ENCODE peak calls at places on chromosomes 4 and X, in ten cellular contexts. M is AG10803; G is CD4-positive, alpha-beta memory T cell; Q is midbrain; D is ascending aorta; H is stimulated activated CD4-positive, alpha-beta T cell treated with anti-CD3 and anti-CD28 coated beads, TNF-alpha, amount 100 ng/mL, for 48 hours; U is NCI-H1092; R is endothelial cell; Z is thoracic aorta; A is HEK293T. O is an unnamed sample.

GRCh38 chr4:139299536-139299935 is 1.8 kb upstream of the NAA15 start:
- DNase-seq in D (no peak), U (no peak), A (no peak), M (no peak), G (no peak), Z (no peak), R (no peak), H (no peak), Q (no peak), O (no peak)

GRCh38 chrX:72100824-72101351 is 30.8 kb downstream of the RTL5 start:
- DNase-seq in G (peak), D (no peak), Z (no peak), U (no peak), A (no peak), H (peak), R (no peak), Q (no peak), M (peak), O (no peak)

GRCh38 chrX:54812306-54812705 is 4.8 kb downstream of the MAGED2 start:
- DNase-seq in A (no peak), Q (no peak), Z (no peak), G (no peak), M (no peak), D (no peak), U (no peak), R (no peak), H (no peak), O (no peak)

GRCh38 chr4:845836-846251 is 19.9 kb upstream of the CPLX1 start:
- DNase-seq in G (no peak), U (no peak), D (no peak), R (no peak), M (peak), A (no peak), Q (no peak), H (no peak), Z (no peak), O (no peak)

GRCh38 chrX:22060451-22060940 is 28.4 kb downstream of the PHEX start:
- DNase-seq in H (no peak), R (no peak), Q (no peak), U (no peak), A (no peak), M (peak), D (no peak), Z (no peak), G (no peak), O (no peak)

GRCh38 chr4:183354213-183354612 is 32.0 kb upstream of the CLDN24 start:
- DNase-seq in G (no peak), R (no peak), M (no peak), H (no peak), A (peak), D (peak), U (no peak), Q (no peak), Z (no peak), O (no peak)

GRCh38 chr4:176002007-176002623 is 63.5 kb upstream of the WDR17 start:
- DNase-seq in M (peak), G (no peak), D (peak), U (peak), R (peak), H (no peak), A (peak), Q (peak), Z (no peak), O (no peak)

GRCh38 chr4:133802741-133803140 is 398.8 kb downstream of the PABPC4L start:
- DNase-seq in M (no peak), A (no peak), D (no peak), Q (no peak), U (no peak), R (no peak), H (no peak), Z (no peak), G (no peak), O (no peak)

GRCh38 chr4:78864405-78865024 is 74.7 kb downstream of the PAQR3 start:
- DNase-seq in G (peak), D (no peak), M (peak), Z (no peak), Q (peak), R (peak), A (peak), U (peak), H (no peak), O (no peak)

GRCh38 chrX:41946230-41946629 is 22.9 kb upstream of the CASK start:
- DNase-seq in Q (no peak), G (no peak), H (no peak), M (no peak), Z (no peak), U (no peak), D (no peak), R (no peak), A (no peak), O (no peak)

GRCh38 chr4:142974331-142974730 is 128.2 kb upstream of the INPP4B start:
- DNase-seq in M (no peak), H (no peak), Z (no peak), A (no peak), U (no peak), Q (no peak), D (no peak), G (no peak), R (no peak), O (no peak)

GRCh38 chr4:168540086-168540864 is 43.4 kb downstream of the PALLD start:
- DNase-seq in D (no peak), H (no peak), G (no peak), Z (no peak), R (no peak), U (no peak), M (peak), A (no peak), Q (no peak), O (no peak)

GRCh38 chr4:8690811-8691775 is 98.5 kb downstream of the CPZ start:
- DNase-seq in Z (no peak), Q (no peak), G (no peak), H (no peak), M (no peak), R (no peak), A (no peak), U (no peak), D (peak), O (no peak)

GRCh38 chr4:78693777-78694456 is 82.2 kb upstream of the BMP2K start:
- DNase-seq in R (no peak), G (no peak), Z (no peak), H (no peak), A (no peak), U (no peak), M (peak), Q (no peak), D (no peak), O (no peak)

O was measured in esophagus squamous epithelium.